ENCODE peak calls at places on chromosomes 4 and X, in four cellular contexts. One of them, this sample, is unnamed.

GRCh38 chrX:67544281-67544680 is 460 bp downstream of the AR start:
- DNase-seq in HCT116: no peak
- DNase-seq in HepG2: no peak
- DNase-seq in K562: no peak
- DNase-seq in this sample: no peak

GRCh38 chr4:74056858-74057562 is 18.5 kb upstream of the CXCL3 start:
- DNase-seq in K562: peak
- DNase-seq in HCT116: peak
- DNase-seq in HepG2: no peak
- DNase-seq in this sample: peak

GRCh38 chrX:40573763-40574162 is 7.0 kb upstream of the ATP6AP2 start:
- DNase-seq in K562: no peak
- DNase-seq in HepG2: peak
- DNase-seq in HCT116: no peak
- DNase-seq in this sample: peak

GRCh38 chrX:142359359-142359758 is 154.3 kb upstream of the MAGEC2 start:
- DNase-seq in HCT116: no peak
- DNase-seq in K562: no peak
- DNase-seq in HepG2: no peak
- DNase-seq in this sample: no peak

GRCh38 chr4:11507920-11508319 is 79.2 kb upstream of the HS3ST1 start:
- DNase-seq in K562: no peak
- DNase-seq in HepG2: no peak
- DNase-seq in HCT116: no peak
- DNase-seq in this sample: no peak

GRCh38 chr4:20839957-20840356 is 139.7 kb downstream of the PACRGL start:
- DNase-seq in HepG2: no peak
- DNase-seq in K562: no peak
- DNase-seq in HCT116: no peak
- DNase-seq in this sample: no peak

GRCh38 chrX:44828008-44828605 is 15.7 kb upstream of the DUSP21 start:
- DNase-seq in K562: no peak
- DNase-seq in HepG2: no peak
- DNase-seq in HCT116: peak
- DNase-seq in this sample: no peak

GRCh38 chrX:17923546-17923945 is 62.4 kb upstream of the RAI2 start:
- DNase-seq in K562: peak
- DNase-seq in HCT116: no peak
- DNase-seq in HepG2: no peak
- DNase-seq in this sample: no peak

GRCh38 chr4:22385615-22386014 is 130.3 kb downstream of the ADGRA3 start:
- DNase-seq in HCT116: peak
- DNase-seq in K562: no peak
- DNase-seq in HepG2: no peak
- DNase-seq in this sample: no peak

GRCh38 chr4:73609688-73610087 is 10.5 kb downstream of the RASSF6 start:
- DNase-seq in HepG2: peak
- DNase-seq in K562: no peak
- DNase-seq in HCT116: no peak
- DNase-seq in this sample: no peak

GRCh38 chr4:86118696-86119095 is 241.2 kb downstream of the MAPK10 start:
- DNase-seq in HCT116: no peak
- DNase-seq in HepG2: no peak
- DNase-seq in K562: no peak
- DNase-seq in this sample: no peak

GRCh38 chr4:14708574-14708973 is 293.7 kb upstream of the CPEB2 start:
- DNase-seq in HCT116: no peak
- DNase-seq in HepG2: no peak
- DNase-seq in K562: no peak
- DNase-seq in this sample: no peak

GRCh38 chr4:14716622-14717021 is 285.7 kb upstream of the CPEB2 start:
- DNase-seq in HepG2: no peak
- DNase-seq in HCT116: no peak
- DNase-seq in K562: no peak
- DNase-seq in this sample: no peak

DNA sequence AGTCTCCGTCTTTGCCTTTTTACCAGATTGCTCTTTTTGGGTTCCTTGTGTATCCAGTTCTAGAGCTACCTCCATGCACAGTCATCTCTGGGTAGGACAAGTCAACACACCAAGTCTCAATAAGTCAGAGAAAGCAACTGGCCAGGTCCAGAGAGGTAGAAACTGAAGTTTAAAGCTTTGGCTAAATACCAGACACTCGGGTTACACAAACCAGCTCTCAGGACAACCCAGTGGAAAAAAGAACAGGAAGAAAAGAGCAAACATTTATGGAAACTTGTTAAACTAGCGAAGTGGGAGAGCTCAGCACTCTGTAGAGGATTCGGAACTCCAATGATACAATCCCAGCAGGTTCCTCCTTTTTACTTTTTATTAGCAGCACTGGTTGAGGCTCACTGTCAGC is 291.0 kb upstream of the CPEB2 start:
- DNase-seq in HCT116: no peak
- DNase-seq in HepG2: no peak
- DNase-seq in K562: no peak
- DNase-seq in this sample: no peak
- TF ChIP-seq POLR2AphosphoS5 in HCT116: no peak
- TF ChIP-seq POLR2AphosphoS5 in HepG2: no peak
- TF ChIP-seq POLR2AphosphoS5 in K562: no peak
- TF ChIP-seq POLR2AphosphoS5 in this sample: no peak

GRCh38 chr4:76585270-76585669 is 150.2 kb downstream of the SHROOM3 start:
- DNase-seq in HCT116: no peak
- DNase-seq in HepG2: no peak
- DNase-seq in K562: no peak
- DNase-seq in this sample: no peak

GRCh38 chr4:76588268-76588667 is 153.2 kb downstream of the SHROOM3 start:
- DNase-seq in HCT116: no peak
- DNase-seq in HepG2: no peak
- DNase-seq in K562: no peak
- DNase-seq in this sample: no peak

GRCh38 chr4:76584235-76585152 is 149.5 kb downstream of the SHROOM3 start:
- DNase-seq in K562: no peak
- DNase-seq in HepG2: no peak
- DNase-seq in HCT116: no peak
- DNase-seq in this sample: no peak

GRCh38 chr4:76582817-76583087 is 147.7 kb downstream of the SHROOM3 start:
- DNase-seq in HepG2: no peak
- DNase-seq in K562: no peak
- DNase-seq in HCT116: no peak
- DNase-seq in this sample: no peak

GRCh38 chr4:76585897-76586360 is 150.9 kb downstream of the SHROOM3 start:
- DNase-seq in K562: no peak
- DNase-seq in HepG2: peak
- DNase-seq in HCT116: peak
- DNase-seq in this sample: no peak
- TF ChIP-seq REST in K562: no peak
- TF ChIP-seq REST in HepG2: no peak
- TF ChIP-seq REST in HCT116: no peak
- TF ChIP-seq REST in this sample: no peak

GRCh38 chr4:6926681-6927478 is 17.3 kb downstream of the TBC1D14 start:
- DNase-seq in HCT116: no peak
- DNase-seq in HepG2: peak
- DNase-seq in K562: peak
- DNase-seq in this sample: no peak
- TF ChIP-seq POLR2AphosphoS5 in HCT116: no peak
- TF ChIP-seq POLR2AphosphoS5 in HepG2: peak
- TF ChIP-seq POLR2AphosphoS5 in K562: no peak
- TF ChIP-seq POLR2AphosphoS5 in this sample: no peak

GRCh38 chr4:2009651-2010233 is 968 bp upstream of the NELFA start:
- DNase-seq in K562: no peak
- DNase-seq in HCT116: peak
- DNase-seq in HepG2: peak
- DNase-seq in this sample: peak

GRCh38 chr4:2007804-2008670 is 737 bp downstream of the NELFA start:
- DNase-seq in HepG2: no peak
- DNase-seq in HCT116: no peak
- DNase-seq in K562: peak
- DNase-seq in this sample: no peak

GRCh38 chr4:2008671-2008920 is 178 bp downstream of the NELFA start:
- DNase-seq in K562: no peak
- DNase-seq in HCT116: no peak
- DNase-seq in HepG2: no peak
- DNase-seq in this sample: no peak

GRCh38 chr4:2006956-2007653 is 1.7 kb downstream of the NELFA start:
- DNase-seq in HepG2: peak
- DNase-seq in HCT116: no peak
- DNase-seq in K562: no peak
- DNase-seq in this sample: no peak

DNA sequence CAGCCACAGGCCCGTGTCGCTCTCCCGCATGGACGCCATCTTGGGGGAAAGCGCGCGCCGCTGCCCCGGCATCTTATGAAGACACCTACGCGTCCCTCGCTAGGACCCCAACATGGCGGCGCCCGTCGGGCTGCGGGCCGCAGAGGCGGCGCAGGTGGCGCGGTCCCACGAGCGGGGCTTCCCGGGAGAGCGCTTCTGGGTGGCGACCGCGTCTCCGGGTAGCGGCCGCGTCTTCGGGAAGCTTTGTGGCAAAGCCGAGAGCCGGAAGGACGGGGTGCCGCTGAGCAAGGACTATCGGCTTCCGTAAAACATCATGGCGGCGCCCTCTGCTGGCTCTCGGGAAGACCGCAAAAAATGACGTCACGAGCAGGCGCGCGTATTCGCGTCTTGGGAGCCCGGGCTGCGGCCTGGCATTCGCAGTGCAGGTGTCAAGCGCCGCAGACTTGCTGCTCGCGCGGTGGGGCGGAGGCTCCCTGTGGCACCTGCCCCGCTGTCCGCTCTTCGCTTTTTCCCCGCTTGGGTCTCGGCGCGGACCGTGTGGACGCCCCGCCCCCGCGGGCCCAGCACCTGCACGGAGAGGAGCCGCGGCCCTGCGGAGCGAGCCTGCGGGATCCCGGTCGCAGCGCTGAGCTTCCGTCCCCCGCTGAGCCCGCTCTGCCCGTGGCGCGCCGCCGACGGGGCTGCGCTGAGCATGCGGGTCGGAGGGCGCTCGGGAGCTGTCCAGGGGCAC is at the start of gene NELFA:
- DNase-seq in HCT116: peak
- DNase-seq in HepG2: peak
- DNase-seq in K562: peak
- DNase-seq in this sample: peak
- TF ChIP-seq REST in HCT116: no peak
- TF ChIP-seq REST in HepG2: no peak
- TF ChIP-seq REST in K562: peak
- TF ChIP-seq REST in this sample: peak

GRCh38 chr4:77582716-77583115 is 22.9 kb upstream of the CXCL13 start:
- DNase-seq in HCT116: no peak
- DNase-seq in HepG2: no peak
- DNase-seq in K562: no peak
- DNase-seq in this sample: no peak

GRCh38 chr4:77582151-77582550 is 23.5 kb upstream of the CXCL13 start:
- DNase-seq in HepG2: no peak
- DNase-seq in HCT116: no peak
- DNase-seq in K562: no peak
- DNase-seq in this sample: no peak

GRCh38 chr4:77591532-77591931 is 14.1 kb upstream of the CXCL13 start:
- DNase-seq in K562: no peak
- DNase-seq in HCT116: no peak
- DNase-seq in HepG2: no peak
- DNase-seq in this sample: no peak

GRCh38 chr4:77581724-77582123 is 23.9 kb upstream of the CXCL13 start:
- DNase-seq in K562: no peak
- DNase-seq in HCT116: no peak
- DNase-seq in HepG2: no peak
- DNase-seq in this sample: no peak

DNA sequence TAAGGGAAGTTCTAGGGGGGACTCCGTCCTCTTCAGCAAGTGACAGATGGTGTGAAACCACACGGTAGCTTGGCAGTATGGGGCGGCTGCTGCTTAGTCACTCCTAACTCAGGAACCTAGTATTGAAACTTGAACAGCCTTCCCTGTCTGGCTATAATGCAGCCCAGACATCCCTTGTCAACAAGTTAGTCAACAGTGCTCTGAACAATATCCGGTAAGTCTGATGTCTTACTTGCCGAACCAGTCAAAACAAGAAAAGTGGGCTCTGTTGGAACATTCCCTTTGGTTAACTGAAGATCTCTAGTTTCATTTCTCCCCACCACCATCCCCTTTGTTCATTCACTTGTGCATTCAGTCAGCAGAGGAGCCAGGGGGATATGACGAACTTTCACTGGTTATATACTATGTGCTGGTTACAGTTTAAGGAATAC is 18.7 kb upstream of the CXCL13 start:
- DNase-seq in K562: no peak
- DNase-seq in HepG2: no peak
- DNase-seq in HCT116: no peak
- DNase-seq in this sample: peak
- TF ChIP-seq POLR2AphosphoS5 in K562: no peak
- TF ChIP-seq POLR2AphosphoS5 in HepG2: no peak
- TF ChIP-seq POLR2AphosphoS5 in HCT116: no peak
- TF ChIP-seq POLR2AphosphoS5 in this sample: no peak

DNA sequence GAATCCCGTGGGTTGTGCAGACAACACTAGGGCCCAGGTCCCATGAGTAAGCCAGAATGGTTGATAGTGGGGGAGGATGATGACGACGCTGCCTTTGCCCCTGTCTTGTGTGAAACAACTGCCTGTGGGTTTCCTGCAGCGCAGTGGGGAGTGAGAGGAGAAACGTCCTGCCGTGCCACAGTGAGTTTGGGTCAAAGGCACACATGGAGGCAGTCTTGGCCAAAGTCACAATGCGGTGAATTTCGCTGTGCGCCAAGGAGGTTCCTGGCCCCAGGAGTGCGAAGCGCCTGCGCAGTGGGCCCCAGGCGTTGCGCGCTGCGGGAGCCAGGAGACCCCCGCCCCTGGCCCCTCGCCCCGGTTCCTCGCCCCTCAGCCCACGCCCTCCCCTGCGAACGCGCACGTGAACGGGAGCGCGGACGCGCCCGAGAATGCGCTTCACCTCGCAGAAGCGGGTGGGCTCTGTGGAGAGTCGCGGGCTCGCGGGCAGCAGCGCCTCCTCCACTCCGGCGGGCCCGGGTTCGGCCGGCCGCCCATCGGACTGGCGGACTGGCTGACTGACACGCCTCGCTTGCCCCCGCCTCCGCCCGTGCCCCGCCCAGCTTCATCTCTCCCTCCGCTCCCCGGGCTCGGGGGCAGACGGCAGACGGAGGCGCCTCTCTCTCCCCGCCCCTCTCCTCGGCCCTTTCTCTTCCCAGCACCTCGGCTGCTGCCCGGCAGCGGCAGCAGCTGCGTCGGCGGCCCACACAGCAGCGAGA is at the start of gene NUDT10:
- DNase-seq in HCT116: no peak
- DNase-seq in HepG2: no peak
- DNase-seq in K562: no peak
- DNase-seq in this sample: no peak
- TF ChIP-seq REST in HCT116: no peak
- TF ChIP-seq REST in HepG2: no peak
- TF ChIP-seq REST in K562: no peak
- TF ChIP-seq REST in this sample: no peak

This sample was measured in HL-60.